ENCODE peak calls at places on chromosome 19, in nine cellular contexts. Z, D, X, L, Q, C, U, F and M are unnamed samples. For H3K36me3, the result is how much of the 10 kb centered on the place peaks cover.

GRCh38 chr19:38375748-38376147 is 1.4 kb downstream of the PSMD8 start:
- DNase-seq in Z (no peak), D (peak), X (no peak), L (no peak), Q (peak), C (peak), U (no peak), F (no peak), M (no peak)

GRCh38 chr19:6720369-6721112 is at the start of gene C3:
- DNase-seq in Z (no peak), D (peak), X (no peak), L (peak), Q (peak), C (peak), U (peak), F (no peak), M (no peak)

GRCh38 chr19:44841255-44841654 is 4.8 kb upstream of the NECTIN2 start:
- DNase-seq in Z (no peak), D (no peak), X (no peak), L (no peak), Q (no peak), C (no peak), U (no peak), F (no peak), M (no peak)

GRCh38 chr19:51824603-51825002 is 29.6 kb downstream of the FPR3 start:
- DNase-seq in Z (no peak), D (no peak), X (no peak), L (peak), Q (no peak), C (no peak), U (no peak), F (no peak), M (no peak)

GRCh38 chr19:16920816-16921529 is 32.2 kb downstream of the F2RL3 start:
- DNase-seq in Z (no peak), D (peak), X (no peak), L (no peak), Q (peak), C (no peak), U (peak), F (peak), M (no peak)

GRCh38 chr19:48417436-48417835 is 24.0 kb downstream of the GRIN2D start:
- DNase-seq in Z (no peak), D (no peak), X (no peak), L (no peak), Q (no peak), C (no peak), U (no peak), F (no peak), M (no peak)

GRCh38 chr19:6412111-6412999 is 12.3 kb downstream of the KHSRP start:
- DNase-seq in Z (peak), D (no peak), X (peak), L (no peak), Q (no peak), C (no peak), U (peak), F (no peak), M (no peak)

GRCh38 chr19:45601524-45602522 is at the start of gene GPR4:
- DNase-seq in Z (no peak), D (no peak), X (no peak), L (no peak), Q (no peak), C (peak), U (peak), F (no peak), M (no peak)

GRCh38 chr19:55451163-55451521 is 8.0 kb upstream of the SHISA7 start:
- DNase-seq in Z (no peak), D (no peak), X (no peak), L (no peak), Q (no peak), C (no peak), U (no peak), F (no peak), M (no peak)

GRCh38 chr19:51364200-51365106 is 1.7 kb downstream of the ETFB start:
- DNase-seq in Z (no peak), D (no peak), X (no peak), L (no peak), Q (peak), C (no peak), U (no peak), F (no peak), M (no peak)

GRCh38 chr19:33524024-33524664 is 2.6 kb upstream of the PEPD start:
- DNase-seq in Z (no peak), D (no peak), X (no peak), L (no peak), Q (no peak), C (no peak), U (peak), F (no peak), M (no peak)

GRCh38 chr19:6750062-6750461 is 10.6 kb downstream of the TRIP10 start:
- DNase-seq in Z (no peak), D (peak), X (no peak), L (no peak), Q (no peak), C (no peak), U (no peak), F (no peak), M (no peak)

GRCh38 chr19:42292042-42292960 is 9.6 kb upstream of the PRR19 start:
- DNase-seq in Z (no peak), D (peak), X (no peak), L (no peak), Q (no peak), C (no peak), U (no peak), F (no peak), M (no peak)

GRCh38 chr19:17113127-17113785 is 37.7 kb downstream of the MYO9B start:
- DNase-seq in Z (no peak), D (no peak), X (no peak), L (no peak), Q (no peak), C (no peak), U (no peak), F (no peak), M (no peak)

GRCh38 chr19:38952395-38953165 is 21.8 kb downstream of the MRPS12 start:
- DNase-seq in Z (peak), D (no peak), X (no peak), L (no peak), Q (no peak), C (no peak), U (peak), F (no peak), M (no peak)

GRCh38 chr19:18526316-18526715 is 4.4 kb upstream of the ELL start:
- DNase-seq in Z (no peak), D (no peak), X (no peak), L (no peak), Q (peak), C (no peak), U (no peak), F (no peak), M (no peak)

GRCh38 chr19:18522124-18522861 is 423 bp upstream of the ELL start:
- DNase-seq in Z (peak), D (peak), X (peak), L (peak), Q (peak), C (peak), U (peak), F (peak), M (peak)

GRCh38 chr19:18521692-18522123 is at the start of gene ELL:
- DNase-seq in Z (peak), D (no peak), X (no peak), L (no peak), Q (no peak), C (no peak), U (no peak), F (no peak), M (no peak)

GRCh38 chr19:18520848-18521691 is 800 bp downstream of the ELL start:
- DNase-seq in Z (peak), D (peak), X (no peak), L (peak), Q (no peak), C (peak), U (peak), F (peak), M (no peak)

DNA sequence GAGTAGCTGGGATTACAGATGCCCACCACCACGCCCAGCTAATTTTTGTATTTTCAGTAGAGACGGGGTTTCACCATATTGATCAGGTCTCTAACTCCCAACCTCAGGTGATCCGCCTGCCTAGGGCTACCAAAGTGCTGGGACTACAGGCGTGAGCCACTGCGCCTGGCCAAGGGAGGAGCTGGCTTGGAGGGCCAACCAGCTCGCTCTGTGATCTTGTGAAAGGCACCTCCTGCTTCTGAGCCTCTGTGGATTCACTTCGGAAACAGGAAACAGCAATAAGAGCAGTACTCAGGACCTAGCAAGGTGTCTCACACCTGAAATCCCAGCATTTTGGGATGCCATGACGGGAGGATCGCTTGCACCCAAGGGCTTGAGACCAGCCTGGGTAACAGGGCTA is 2.0 kb upstream of the ELL start:
- DNase-seq in Z (no peak), D (no peak), X (no peak), L (no peak), Q (no peak), C (no peak), U (no peak), F (no peak), M (no peak)
- H3K36me3 ChIP-seq in Z (under half), D (under half), X (under half), L (under half), Q (under half), C (under half), U (under half), F (under half), M (under half)

GRCh38 chr19:30123611-30124010 is 181.6 kb downstream of the URI1 start:
- DNase-seq in Z (no peak), D (no peak), X (no peak), L (no peak), Q (no peak), C (no peak), U (no peak), F (no peak), M (no peak)
- H3K36me3 ChIP-seq in Z (under half), D (under half), X (under half), L (under half), Q (under half), C (under half), U (under half), F (under half), M (under half)

DNA sequence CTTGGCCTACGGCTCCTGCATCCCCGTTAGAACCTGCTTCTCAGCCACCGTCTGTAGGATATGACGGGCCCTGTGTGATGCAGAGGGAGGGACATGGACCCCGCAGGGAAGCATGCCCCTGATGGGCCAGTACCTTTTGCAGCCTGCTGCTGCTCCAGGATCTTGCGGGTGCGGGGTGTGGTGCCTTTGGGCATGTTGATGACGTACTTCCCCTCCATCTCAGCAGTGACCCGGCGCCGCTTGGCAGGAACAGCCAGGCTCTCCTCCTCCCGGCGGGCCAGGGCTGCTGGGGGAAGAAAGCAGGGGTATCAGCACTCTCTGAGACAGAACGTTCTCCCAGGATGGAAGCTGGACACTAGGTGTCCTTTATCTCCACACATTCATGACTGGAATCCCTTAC is 22.0 kb downstream of the C19orf47 start:
- DNase-seq in Z (no peak), D (no peak), X (no peak), L (no peak), Q (no peak), C (no peak), U (no peak), F (no peak), M (no peak)
- H3K36me3 ChIP-seq in Z (under half), D (half or more), X (half or more), L (half or more), Q (under half), C (half or more), U (under half), F (under half), M (under half)

DNA sequence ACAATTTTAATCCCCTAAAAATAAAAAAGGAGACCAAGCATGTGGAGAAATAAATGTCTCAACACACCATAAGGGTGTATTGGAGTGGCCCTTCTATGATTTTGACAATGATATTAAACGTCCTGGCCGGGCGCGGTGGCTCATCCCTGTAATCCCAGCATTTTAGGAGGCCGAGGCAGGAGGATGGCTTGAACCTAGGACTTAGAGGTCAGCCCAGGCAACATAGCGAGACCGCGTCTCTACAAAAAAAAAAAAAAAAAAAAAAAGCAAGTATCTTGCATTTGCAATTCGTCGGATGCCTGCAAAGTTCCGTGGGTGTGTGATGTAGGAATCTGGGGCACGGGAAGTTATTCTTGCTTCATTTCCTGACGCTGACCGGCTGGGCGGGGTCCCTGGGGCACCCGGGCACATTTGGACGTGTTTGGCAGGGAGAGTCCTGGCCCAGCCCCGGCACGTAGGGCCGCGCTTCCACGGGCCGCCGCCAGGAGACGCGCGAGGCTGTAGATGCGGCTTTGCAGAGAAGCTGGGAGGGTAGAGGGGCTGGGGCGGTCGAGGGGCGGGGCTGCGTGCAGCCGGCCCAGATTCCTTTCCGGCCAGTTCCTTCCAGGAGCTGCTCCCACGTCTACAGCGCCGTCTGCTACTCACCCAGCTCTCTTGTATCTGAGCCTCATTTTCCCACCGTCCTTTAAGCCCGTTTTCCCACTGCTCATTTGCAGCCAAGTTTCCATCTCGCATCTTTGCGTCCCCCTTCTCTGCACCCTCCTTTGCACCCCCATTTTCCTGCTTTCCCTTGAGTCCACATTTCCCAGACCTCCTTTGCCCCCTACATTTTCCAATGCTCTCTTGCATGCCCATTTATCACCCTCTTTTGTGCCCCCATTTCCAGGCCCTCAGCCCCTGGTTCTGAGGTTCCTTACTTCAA is 2.2 kb upstream of the TSPAN16 start:
- DNase-seq in Z (peak), D (peak), X (peak), L (peak), Q (peak), C (peak), U (peak), F (peak), M (peak)
- H3K36me3 ChIP-seq in Z (under half), D (under half), X (under half), L (under half), Q (under half), C (under half), U (under half), F (under half), M (under half)